ENCODE peak calls at places on chromosomes 5 and 9, in nine cellular contexts. C is non-pigmented ciliary epithelial cell, D is SK-N-SH, S is tibial nerve, K is left cardiac atrium, G is iPS-NIHi11, W is GM12892, O is midbrain, Q is GM10248. H is an unnamed sample.

GRCh38 chr5:176810084-176810597 is at the start of gene UNC5A:
- DNase-seq in C (no peak), D (peak), S (no peak), K (no peak), G (peak), W (peak), O (peak), Q (peak), H (no peak)

GRCh38 chr5:112312810-112313209 is 106.3 kb downstream of the EPB41L4A start:
- DNase-seq in C (no peak), D (no peak), S (no peak), K (no peak), G (no peak), W (no peak), O (no peak), Q (no peak), H (no peak)

GRCh38 chr9:73038613-73039012 is 85.8 kb upstream of the ALDH1A1 start:
- DNase-seq in C (no peak), D (no peak), S (peak), K (peak), G (no peak), W (no peak), O (peak), Q (no peak), H (no peak)

GRCh38 chr9:105373723-105374122 is 74.1 kb upstream of the FSD1L start:
- DNase-seq in C (no peak), D (no peak), S (no peak), K (no peak), G (no peak), W (no peak), O (no peak), Q (no peak), H (no peak)

GRCh38 chr5:105954341-105954740 is 1716.4 kb downstream of the EFNA5 start:
- DNase-seq in C (no peak), D (no peak), S (no peak), K (no peak), G (no peak), W (no peak), O (no peak), Q (no peak), H (no peak)

GRCh38 chr5:112002368-112002767 is 245.4 kb upstream of the NREP start:
- DNase-seq in C (no peak), D (no peak), S (no peak), K (no peak), G (no peak), W (no peak), O (no peak), Q (no peak), H (no peak)

GRCh38 chr9:124078641-124079040 is 67.1 kb downstream of the LHX2 start:
- DNase-seq in C (peak), D (no peak), S (no peak), K (no peak), G (no peak), W (no peak), O (no peak), Q (no peak), H (no peak)

GRCh38 chr5:149824115-149824514 is 94.0 kb downstream of the PPARGC1B start:
- DNase-seq in C (no peak), D (no peak), S (no peak), K (no peak), G (no peak), W (no peak), O (peak), Q (no peak), H (peak)

GRCh38 chr5:151155149-151155776 is 2.3 kb downstream of the ANXA6 start:
- DNase-seq in C (no peak), D (no peak), S (no peak), K (no peak), G (no peak), W (no peak), O (no peak), Q (no peak), H (no peak)

GRCh38 chr5:172637122-172637580 is 3.9 kb upstream of the NEURL1B start:
- DNase-seq in C (no peak), D (no peak), S (no peak), K (no peak), G (peak), W (no peak), O (no peak), Q (no peak), H (no peak)

GRCh38 chr9:108535526-108535925 is 320.3 kb downstream of the ACTL7B start:
- DNase-seq in C (no peak), D (peak), S (peak), K (no peak), G (peak), W (no peak), O (no peak), Q (no peak), H (no peak)

GRCh38 chr5:43073597-43074546 is 33.8 kb upstream of the ANXA2R start:
- DNase-seq in C (no peak), D (peak), S (peak), K (no peak), G (peak), W (no peak), O (no peak), Q (peak), H (no peak)

H was measured in foreskin melanocyte.